ENCODE peak calls at places on chromosomes 16 and 17, in eight cellular contexts. I is GM23248, U is keratinocyte, B is neuronal stem cell, D is fibroblast of lung, T is HCT116, G is K562, H is mammary epithelial cell. V is an unnamed sample. For H3K27me3, the result is how much of the 10 kb centered on the place peaks cover.

GRCh38 chr17:4365628-4366311 is 705 bp downstream of the UBE2G1 start:
- DNase-seq in T (no peak), B (peak), G (peak), D (peak), U (no peak), H (no peak), I (peak), V (peak)

GRCh38 chr17:28570716-28571254 is 539 bp downstream of the PIGS start:
- DNase-seq in I (peak), D (no peak), B (no peak), G (peak), U (no peak), H (no peak), T (no peak), V (peak)

GRCh38 chr16:4067262-4068001 is 48.8 kb downstream of the ADCY9 start:
- DNase-seq in B (no peak), D (peak), I (peak), H (no peak), U (no peak), G (no peak), T (no peak), V (no peak)

GRCh38 chr16:392450-393027 is 4.5 kb upstream of the NME4 start:
- DNase-seq in D (no peak), G (no peak), U (no peak), H (no peak), I (no peak), B (no peak), T (no peak), V (no peak)

GRCh38 chr16:48347191-48347860 is 37.9 kb downstream of the SIAH1 start:
- DNase-seq in I (no peak), B (no peak), T (no peak), D (no peak), U (no peak), H (no peak), G (no peak), V (no peak)

GRCh38 chr17:32769846-32770245 is 107.1 kb downstream of the MYO1D start:
- DNase-seq in D (no peak), G (no peak), T (no peak), B (no peak), U (no peak), I (no peak), H (peak), V (no peak)

GRCh38 chr17:27878776-27879562 is 14.2 kb downstream of the LYRM9 start:
- DNase-seq in D (no peak), B (no peak), H (no peak), G (no peak), U (no peak), T (no peak), I (no peak), V (no peak)

GRCh38 chr17:3635474-3636153 is 436 bp downstream of the SHPK start:
- DNase-seq in T (no peak), U (no peak), H (peak), I (peak), D (no peak), G (no peak), B (peak), V (no peak)

GRCh38 chr17:62319846-62320245 is 60.5 kb upstream of the EFCAB3 start:
- DNase-seq in B (no peak), I (no peak), T (no peak), U (no peak), D (no peak), H (no peak), G (no peak), V (no peak)

GRCh38 chr16:89604764-89605163 is 8.7 kb upstream of the DPEP1 start:
- DNase-seq in U (no peak), D (no peak), I (no peak), H (no peak), B (no peak), T (no peak), G (no peak), V (no peak)

GRCh38 chr17:82324566-82325285 is 7.3 kb upstream of the CD7 start:
- DNase-seq in U (no peak), G (no peak), T (no peak), I (no peak), D (no peak), B (no peak), H (no peak), V (no peak)

GRCh38 chr16:46748775-46749705 is 896 bp upstream of the MYLK3 start:
- DNase-seq in G (no peak), I (no peak), T (no peak), D (no peak), H (no peak), B (no peak), U (no peak), V (peak)

GRCh38 chr17:17305282-17305801 is 2.2 kb downstream of the NT5M start:
- DNase-seq in D (no peak), B (no peak), H (no peak), U (no peak), I (no peak), G (peak), T (no peak), V (peak)

GRCh38 chr17:49646391-49647255 is 31.3 kb downstream of the SPOP start:
- DNase-seq in G (no peak), B (no peak), T (peak), U (peak), I (peak), H (peak), D (peak), V (no peak)

GRCh38 chr17:48551601-48552452 is 6.9 kb upstream of the HOXB2 start:
- DNase-seq in U (no peak), T (no peak), B (no peak), G (no peak), D (peak), H (peak), I (no peak), V (no peak)

GRCh38 chr17:48554412-48555090 is 9.6 kb upstream of the HOXB2 start:
- DNase-seq in G (no peak), H (peak), U (no peak), T (no peak), B (no peak), I (no peak), D (peak), V (no peak)

GRCh38 chr17:48553837-48554236 is 8.9 kb upstream of the HOXB2 start:
- DNase-seq in I (no peak), B (no peak), H (peak), T (no peak), D (peak), U (no peak), G (no peak), V (no peak)

GRCh38 chr17:48552453-48553189 is 7.7 kb upstream of the HOXB2 start:
- DNase-seq in D (peak), T (no peak), U (no peak), H (peak), G (no peak), B (no peak), I (no peak), V (no peak)

DNA sequence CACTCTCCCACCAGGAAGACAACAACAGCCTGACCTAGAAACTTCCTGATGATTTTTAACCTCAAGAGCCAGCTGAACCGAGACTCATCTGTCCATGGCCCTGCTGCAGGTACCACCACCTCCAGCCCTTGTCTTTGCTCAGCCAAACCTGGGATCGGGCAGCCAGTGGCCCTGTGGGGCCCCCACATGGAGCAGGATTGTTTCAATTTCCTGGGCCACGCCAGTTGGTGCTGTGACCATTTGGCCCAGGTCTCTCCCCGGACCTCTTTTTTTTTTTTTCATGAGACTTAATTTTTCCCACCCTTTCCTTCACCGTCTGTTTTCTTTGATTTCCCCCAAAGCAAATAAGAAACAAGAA is 8.3 kb upstream of the HOXB2 start:
- DNase-seq in B (no peak), H (no peak), U (no peak), I (no peak), D (no peak), G (no peak), T (no peak), V (no peak)
- H3K27me3 ChIP-seq in B (half or more), H (under half), U (under half), I (under half), D (under half), G (under half), T (under half), V (under half)

DNA sequence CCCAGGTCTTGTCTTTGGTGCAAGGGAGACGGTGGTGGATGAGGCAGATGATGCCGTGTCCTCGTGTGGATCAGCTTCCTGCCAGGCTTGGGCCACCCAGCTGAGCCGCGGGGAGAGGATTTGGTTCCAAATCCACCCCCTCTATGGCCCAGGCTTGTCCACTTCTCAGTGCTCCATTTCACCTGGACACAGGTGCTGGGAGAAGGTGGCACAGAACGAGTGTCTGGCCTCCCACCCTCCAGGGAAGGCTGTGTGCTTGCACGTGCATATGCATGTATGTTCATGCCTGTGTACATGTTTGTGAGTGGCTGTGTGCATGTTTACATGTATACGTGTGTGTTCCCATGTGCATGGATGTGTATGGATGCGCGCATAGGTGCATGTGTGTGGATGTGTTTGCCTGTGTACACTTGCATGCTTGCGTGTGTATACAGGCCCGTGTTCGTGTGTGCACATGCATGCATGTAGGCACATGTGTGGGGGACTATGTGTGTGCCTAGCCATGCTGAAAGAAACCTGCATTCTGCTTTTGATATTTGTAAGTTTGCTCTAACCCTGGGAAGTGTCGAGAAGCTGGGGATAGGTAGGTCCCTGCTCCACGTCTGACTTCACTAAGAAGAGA is 196.3 kb downstream of the IRF8 start:
- DNase-seq in I (no peak), T (no peak), B (no peak), D (no peak), G (no peak), U (no peak), H (no peak), V (no peak)
- H3K4me2 ChIP-seq in I (no peak), T (no peak), B (no peak), D (no peak), G (no peak), U (no peak), H (no peak), V (no peak)

DNA sequence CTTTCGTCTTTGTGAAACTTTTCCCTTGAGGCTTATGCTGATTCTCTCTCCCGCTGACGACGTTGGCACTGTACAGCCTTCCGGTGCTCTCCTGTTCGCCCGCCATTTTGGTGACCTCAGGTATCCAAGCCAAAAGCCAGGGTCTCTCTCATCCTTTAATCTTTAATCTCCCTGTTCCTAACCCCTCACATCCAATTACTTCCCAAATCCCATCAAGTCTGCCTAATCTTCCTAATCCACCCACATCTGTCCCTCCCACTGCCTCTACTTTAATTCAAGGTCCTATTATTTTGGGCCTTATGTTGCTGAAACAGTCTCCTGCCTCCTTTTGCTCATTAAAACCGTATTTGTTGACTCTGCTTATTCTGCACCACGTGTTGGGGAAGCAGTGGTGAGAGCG is 7.3 kb downstream of the WRAP53 start:
- DNase-seq in D (no peak), I (no peak), B (no peak), H (no peak), G (no peak), T (no peak), U (no peak), V (no peak)
- H3K9ac ChIP-seq in D (no peak), I (no peak), B (no peak), H (no peak), G (no peak), T (no peak), U (no peak), V (no peak)

GRCh38 chr17:74529243-74529642 is 2.0 kb downstream of the CD300LB start:
- DNase-seq in D (no peak), T (no peak), G (no peak), U (no peak), B (no peak), I (no peak), H (no peak), V (no peak)
- H3K27me3 ChIP-seq in D (under half), T (half or more), G (under half), U (under half), B (under half), I (under half), H (under half), V (under half)

GRCh38 chr17:45397796-45398195 is 34.9 kb downstream of the ARHGAP27 start:
- DNase-seq in T (no peak), H (no peak), B (no peak), G (no peak), U (no peak), I (no peak), D (no peak), V (no peak)
- H3K4me2 ChIP-seq in T (no peak), H (no peak), B (no peak), G (no peak), U (no peak), I (no peak), D (no peak), V (no peak)